ENCODE peak calls at places on chromosomes 5 and 9, in nine cellular contexts. K, J, V, O, D, H, Q, Z and I are unnamed samples.

GRCh38 chr5:168798065-168799023 is 219.2 kb upstream of the PANK3 start:
- DNase-seq in K (no peak), J (no peak), V (no peak), O (no peak), D (no peak), H (no peak), Q (no peak), Z (no peak), I (no peak)

GRCh38 chr5:9622891-9623547 is 7.1 kb downstream of the TAS2R1 start:
- DNase-seq in K (no peak), J (peak; percentile 9), V (peak; percentile 93), O (no peak), D (no peak), H (no peak), Q (no peak), Z (no peak), I (no peak)

GRCh38 chr5:93100433-93100832 is 480.6 kb downstream of the NR2F1-AS1 start:
- DNase-seq in K (no peak), J (no peak), V (peak; percentile 43), O (no peak), D (no peak), H (no peak), Q (no peak), Z (no peak), I (no peak)

GRCh38 chr5:134521831-134522230 is 3.6 kb upstream of the JADE2 start:
- DNase-seq in K (no peak), J (no peak), V (no peak), O (no peak), D (no peak), H (no peak), Q (no peak), Z (no peak), I (no peak)

GRCh38 chr9:28001096-28001495 is 427.8 kb upstream of the C9orf72 start:
- DNase-seq in K (no peak), J (no peak), V (no peak), O (no peak), D (no peak), H (no peak), Q (no peak), Z (no peak), I (no peak)

GRCh38 chr9:134716067-134716466 is 74.5 kb downstream of the COL5A1 start:
- DNase-seq in K (no peak), J (no peak), V (no peak), O (no peak), D (no peak), H (no peak), Q (no peak), Z (no peak), I (no peak)

GRCh38 chr5:171537463-171537862 is 118.0 kb downstream of the FGF18 start:
- DNase-seq in K (no peak), J (no peak), V (no peak), O (no peak), D (no peak), H (no peak), Q (no peak), Z (no peak), I (no peak)

GRCh38 chr5:72160299-72160698 is 53.0 kb downstream of the MAP1B start:
- DNase-seq in K (no peak), J (no peak), V (peak; percentile 91), O (no peak), D (no peak), H (no peak), Q (no peak), Z (no peak), I (no peak)

GRCh38 chr5:169978744-169979143 is 1.6 kb downstream of the INSYN2B start:
- DNase-seq in K (no peak), J (no peak), V (no peak), O (no peak), D (no peak), H (no peak), Q (no peak), Z (no peak), I (no peak)

GRCh38 chr5:59640411-59640810 is 253.1 kb downstream of the PDE4D start:
- DNase-seq in K (no peak), J (peak; percentile 50), V (peak; percentile 16), O (no peak), D (no peak), H (no peak), Q (no peak), Z (no peak), I (no peak)

GRCh38 chr5:89351975-89352374 is 469.0 kb upstream of the MEF2C start:
- DNase-seq in K (no peak), J (no peak), V (no peak), O (no peak), D (no peak), H (no peak), Q (no peak), Z (no peak), I (no peak)

GRCh38 chr9:132776268-132776667 is 101.8 kb downstream of the AK8 start:
- DNase-seq in K (no peak), J (no peak), V (no peak), O (no peak), D (no peak), H (no peak), Q (no peak), Z (no peak), I (no peak)

GRCh38 chr5:67748165-67748690 is 467.3 kb upstream of the PIK3R1 start:
- DNase-seq in K (no peak), J (no peak), V (no peak), O (no peak), D (no peak), H (no peak), Q (no peak), Z (no peak), I (no peak)

GRCh38 chr9:92100237-92100911 is 14.8 kb downstream of the SPTLC1 start:
- DNase-seq in K (no peak), J (no peak), V (peak; percentile 77), O (no peak), D (no peak), H (no peak), Q (no peak), Z (no peak), I (no peak)

GRCh38 chr9:116073826-116074225 is 79.8 kb upstream of the PAPPA start:
- DNase-seq in K (no peak), J (no peak), V (peak; percentile 72), O (no peak), D (no peak), H (no peak), Q (no peak), Z (no peak), I (no peak)

GRCh38 chr5:180352116-180352975 is 790 bp downstream of the GFPT2 start:
- DNase-seq in K (no peak), J (peak; percentile 15), V (no peak), O (no peak), D (no peak), H (no peak), Q (no peak), Z (no peak), I (peak; percentile 74)

GRCh38 chr9:131872702-131873101 is 132.8 kb upstream of the RAPGEF1 start:
- DNase-seq in K (no peak), J (no peak), V (no peak), O (no peak), D (no peak), H (no peak), Q (no peak), Z (no peak), I (no peak)

GRCh38 chr9:107389617-107390071 is 99.9 kb downstream of the KLF4 start:
- DNase-seq in K (no peak), J (peak; percentile 87), V (peak; percentile 86), O (no peak), D (no peak), H (no peak), Q (no peak), Z (no peak), I (peak; percentile 69)

GRCh38 chr5:2581418-2581817 is 170.1 kb downstream of the IRX2 start:
- DNase-seq in K (no peak), J (no peak), V (no peak), O (no peak), D (no peak), H (no peak), Q (no peak), Z (no peak), I (no peak)

GRCh38 chr9:131835132-131835910 is 95.4 kb upstream of the RAPGEF1 start:
- DNase-seq in K (no peak), J (no peak), V (no peak), O (no peak), D (no peak), H (no peak), Q (no peak), Z (no peak), I (no peak)

GRCh38 chr9:86368871-86369521 is 14.8 kb upstream of the TUT7 start:
- DNase-seq in K (no peak), J (peak; percentile 5), V (peak; percentile 98), O (no peak), D (no peak), H (no peak), Q (no peak), Z (no peak), I (no peak)

GRCh38 chr5:159034083-159034824 is 65.5 kb downstream of the EBF1 start:
- DNase-seq in K (no peak), J (peak; percentile 6), V (peak; percentile 34), O (no peak), D (no peak), H (no peak), Q (no peak), Z (no peak), I (no peak)

GRCh38 chr9:137325791-137326190 is 23.7 kb upstream of the NRARP start:
- DNase-seq in K (no peak), J (no peak), V (no peak), O (no peak), D (no peak), H (no peak), Q (no peak), Z (no peak), I (no peak)

GRCh38 chr9:22240619-22241018 is 206.0 kb upstream of the DMRTA1 start:
- DNase-seq in K (no peak), J (no peak), V (peak; percentile 64), O (no peak), D (no peak), H (no peak), Q (no peak), Z (no peak), I (no peak)

GRCh38 chr5:96228449-96228848 is 204.6 kb downstream of the PCSK1 start:
- DNase-seq in K (no peak), J (no peak), V (no peak), O (no peak), D (no peak), H (no peak), Q (no peak), Z (no peak), I (no peak)

GRCh38 chr5:115214541-115214940 is 44.8 kb upstream of the TRIM36 start:
- DNase-seq in K (no peak), J (no peak), V (no peak), O (no peak), D (no peak), H (no peak), Q (no peak), Z (no peak), I (no peak)

GRCh38 chr5:157668356-157668755 is 3.0 kb upstream of the C5orf52 start:
- DNase-seq in K (no peak), J (no peak), V (no peak), O (no peak), D (no peak), H (no peak), Q (no peak), Z (no peak), I (no peak)

GRCh38 chr5:147689436-147689835 is 93.1 kb downstream of the JAKMIP2 start:
- DNase-seq in K (no peak), J (no peak), V (no peak), O (no peak), D (no peak), H (no peak), Q (no peak), Z (no peak), I (no peak)

GRCh38 chr5:139494256-139494655 is 11.7 kb upstream of the STING1 start:
- DNase-seq in K (no peak), J (peak; percentile 85), V (no peak), O (no peak), D (no peak), H (no peak), Q (no peak), Z (no peak), I (no peak)

GRCh38 chr5:153539983-153540382 is 49.5 kb downstream of the GRIA1 start:
- DNase-seq in K (no peak), J (no peak), V (no peak), O (no peak), D (no peak), H (no peak), Q (no peak), Z (no peak), I (peak; percentile 23)

GRCh38 chr9:113649054-113649453 is 185.5 kb downstream of the RGS3 start:
- DNase-seq in K (no peak), J (no peak), V (peak; percentile 46), O (no peak), D (no peak), H (no peak), Q (no peak), Z (no peak), I (peak; percentile 91)